ENCODE peak calls at places on chromosome 6, in seven cellular contexts. W, H, V, Y, C, E and I are unnamed samples. For H3K4me1, the result is how much of the 10 kb centered on the place peaks cover.

GRCh38 chr6:24403501-24403824 is 727 bp downstream of the MRS2 start:
- DNase-seq in W (no peak), H (no peak), V (no peak), Y (no peak), C (no peak), E (no peak), I (no peak)

GRCh38 chr6:143336446-143337152 is 113.9 kb downstream of the ADAT2 start:
- DNase-seq in W (no peak), H (peak), V (no peak), Y (no peak), C (no peak), E (no peak), I (no peak)

GRCh38 chr6:111441678-111442243 is 41.3 kb downstream of the REV3L start:
- DNase-seq in W (peak), H (no peak), V (no peak), Y (no peak), C (no peak), E (no peak), I (no peak)

GRCh38 chr6:137751768-137752560 is 115.1 kb upstream of the TNFAIP3 start:
- DNase-seq in W (no peak), H (no peak), V (no peak), Y (no peak), C (no peak), E (no peak), I (no peak)

GRCh38 chr6:137698636-137699035 is 168.4 kb upstream of the TNFAIP3 start:
- DNase-seq in W (no peak), H (peak), V (no peak), Y (no peak), C (no peak), E (no peak), I (peak)

GRCh38 chr6:11552390-11552789 is 14.8 kb downstream of the TMEM170B start:
- DNase-seq in W (no peak), H (no peak), V (no peak), Y (no peak), C (no peak), E (no peak), I (no peak)

GRCh38 chr6:168655462-168656152 is 214.6 kb downstream of the SMOC2 start:
- DNase-seq in W (no peak), H (no peak), V (no peak), Y (no peak), C (no peak), E (no peak), I (no peak)

GRCh38 chr6:127951172-127951995 is 50.5 kb upstream of the THEMIS start:
- DNase-seq in W (no peak), H (no peak), V (no peak), Y (no peak), C (peak), E (no peak), I (no peak)

GRCh38 chr6:73451166-73452106 is 661 bp downstream of the CGAS start:
- DNase-seq in W (peak), H (peak), V (peak), Y (no peak), C (peak), E (peak), I (peak)

GRCh38 chr6:133340557-133340956 is 99.4 kb downstream of the EYA4 start:
- DNase-seq in W (no peak), H (peak), V (no peak), Y (no peak), C (no peak), E (no peak), I (no peak)

GRCh38 chr6:23456396-23456795 is 669.6 kb upstream of the NRSN1 start:
- DNase-seq in W (no peak), H (no peak), V (no peak), Y (no peak), C (no peak), E (no peak), I (no peak)

GRCh38 chr6:68226460-68226859 is 408.6 kb upstream of the ADGRB3 start:
- DNase-seq in W (no peak), H (peak), V (peak), Y (no peak), C (no peak), E (no peak), I (no peak)

GRCh38 chr6:142014515-142014914 is 118.2 kb upstream of the GJE1 start:
- DNase-seq in W (no peak), H (peak), V (no peak), Y (no peak), C (no peak), E (no peak), I (no peak)

GRCh38 chr6:390914-391558 is 516 bp upstream of the IRF4 start:
- DNase-seq in W (no peak), H (no peak), V (peak), Y (no peak), C (peak), E (no peak), I (no peak)

GRCh38 chr6:140441256-140441655 is 1066.8 kb upstream of the CITED2 start:
- DNase-seq in W (peak), H (peak), V (no peak), Y (no peak), C (no peak), E (peak), I (peak)

GRCh38 chr6:4396032-4396431 is 260.7 kb upstream of the ECI2 start:
- DNase-seq in W (no peak), H (no peak), V (no peak), Y (no peak), C (no peak), E (no peak), I (no peak)

GRCh38 chr6:90401933-90402830 is 105.5 kb upstream of the BACH2 start:
- DNase-seq in W (no peak), H (no peak), V (peak), Y (no peak), C (peak), E (no peak), I (no peak)

GRCh38 chr6:134035823-134036296 is 16.6 kb downstream of the SLC2A12 start:
- DNase-seq in W (no peak), H (peak), V (peak), Y (no peak), C (no peak), E (peak), I (no peak)

GRCh38 chr6:166556871-166557322 is 29.6 kb downstream of the RAMACL start:
- DNase-seq in W (peak), H (peak), V (no peak), Y (peak), C (no peak), E (peak), I (peak)

GRCh38 chr6:45679631-45680030 is 301.9 kb upstream of the SUPT3H start:
- DNase-seq in W (no peak), H (no peak), V (no peak), Y (no peak), C (no peak), E (no peak), I (no peak)

GRCh38 chr6:143000771-143001170 is 55.8 kb upstream of the HIVEP2 start:
- DNase-seq in W (no peak), H (peak), V (no peak), Y (no peak), C (no peak), E (no peak), I (no peak)

GRCh38 chr6:107704377-107705013 is 119.6 kb downstream of the SCML4 start:
- DNase-seq in W (no peak), H (peak), V (peak), Y (no peak), C (peak), E (no peak), I (no peak)

GRCh38 chr6:13300649-13301590 is 27.4 kb downstream of the TBC1D7 start:
- DNase-seq in W (no peak), H (no peak), V (no peak), Y (no peak), C (no peak), E (no peak), I (no peak)

GRCh38 chr6:113039013-113039412 is 691.9 kb downstream of the RFPL4B start:
- DNase-seq in W (no peak), H (no peak), V (no peak), Y (no peak), C (no peak), E (no peak), I (no peak)

GRCh38 chr6:42834056-42834455 is 45.4 kb upstream of the RPL7L1 start:
- DNase-seq in W (no peak), H (no peak), V (no peak), Y (no peak), C (no peak), E (no peak), I (no peak)

GRCh38 chr6:6820688-6821238 is 232.2 kb downstream of the LY86 start:
- DNase-seq in W (no peak), H (no peak), V (no peak), Y (no peak), C (no peak), E (peak), I (no peak)

GRCh38 chr6:45045253-45045601 is 282.9 kb upstream of the RUNX2 start:
- DNase-seq in W (no peak), H (no peak), V (no peak), Y (no peak), C (no peak), E (no peak), I (no peak)

GRCh38 chr6:96499781-96500180 is 21.8 kb upstream of the UFL1 start:
- DNase-seq in W (no peak), H (no peak), V (peak), Y (no peak), C (peak), E (no peak), I (peak)

GRCh38 chr6:44022296-44022661 is 105.0 kb downstream of the MRPL14 start:
- DNase-seq in W (no peak), H (no peak), V (no peak), Y (no peak), C (no peak), E (no peak), I (no peak)

GRCh38 chr6:1695546-1696494 is 86.1 kb downstream of the FOXC1 start:
- DNase-seq in W (no peak), H (no peak), V (no peak), Y (no peak), C (no peak), E (no peak), I (peak)
- H3K27ac ChIP-seq in W (no peak), H (no peak), V (no peak), Y (peak), C (no peak), E (no peak), I (no peak)

GRCh38 chr6:35664945-35665344 is 23.8 kb downstream of the FKBP5 start:
- DNase-seq in W (no peak), H (peak), V (no peak), Y (no peak), C (no peak), E (no peak), I (no peak)

GRCh38 chr6:35665573-35665972 is 23.1 kb downstream of the FKBP5 start:
- DNase-seq in W (no peak), H (no peak), V (no peak), Y (no peak), C (no peak), E (no peak), I (no peak)

GRCh38 chr6:35669441-35669776 is 19.3 kb downstream of the FKBP5 start:
- DNase-seq in W (no peak), H (peak), V (peak), Y (no peak), C (no peak), E (no peak), I (no peak)

GRCh38 chr6:35668096-35668495 is 20.6 kb downstream of the FKBP5 start:
- DNase-seq in W (no peak), H (no peak), V (no peak), Y (no peak), C (no peak), E (no peak), I (no peak)

DNA sequence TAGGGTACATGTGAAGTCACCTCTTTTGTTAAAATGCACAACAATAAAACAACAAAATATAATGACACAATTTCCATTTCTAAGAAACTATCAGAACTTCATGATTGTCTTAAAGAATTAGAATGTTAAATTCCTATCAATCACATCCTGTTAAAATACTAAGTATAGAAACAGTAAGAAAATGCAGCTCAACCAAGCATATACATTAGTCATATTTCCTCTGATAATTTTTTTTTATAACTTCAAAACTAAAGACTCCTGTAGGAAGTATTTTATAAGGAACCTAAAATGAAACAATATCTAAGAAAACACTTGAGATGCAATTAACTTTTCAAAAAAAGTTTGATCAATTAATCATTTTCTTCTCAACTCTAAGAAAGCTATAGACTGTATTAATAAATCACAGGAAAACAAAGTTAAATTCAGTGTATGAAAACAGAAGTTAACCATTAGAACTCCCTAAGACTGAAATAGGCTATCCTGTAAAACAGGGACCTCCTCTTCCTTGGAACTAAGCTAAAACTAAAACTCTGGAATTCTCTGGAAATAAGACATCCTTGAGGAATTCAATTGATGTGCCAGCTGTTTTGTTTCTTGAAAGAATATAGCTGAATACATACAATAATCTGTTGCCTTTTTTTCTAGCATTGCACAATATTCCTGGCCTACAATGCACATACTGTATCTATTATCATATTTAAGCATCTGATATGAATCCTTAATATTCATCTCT is 19.8 kb downstream of the FKBP5 start:
- DNase-seq in W (no peak), H (peak), V (no peak), Y (no peak), C (no peak), E (no peak), I (no peak)
- H3K4me1 ChIP-seq in W (half or more), H (under half), V (half or more), Y (under half), C (half or more), E (under half), I (under half)

DNA sequence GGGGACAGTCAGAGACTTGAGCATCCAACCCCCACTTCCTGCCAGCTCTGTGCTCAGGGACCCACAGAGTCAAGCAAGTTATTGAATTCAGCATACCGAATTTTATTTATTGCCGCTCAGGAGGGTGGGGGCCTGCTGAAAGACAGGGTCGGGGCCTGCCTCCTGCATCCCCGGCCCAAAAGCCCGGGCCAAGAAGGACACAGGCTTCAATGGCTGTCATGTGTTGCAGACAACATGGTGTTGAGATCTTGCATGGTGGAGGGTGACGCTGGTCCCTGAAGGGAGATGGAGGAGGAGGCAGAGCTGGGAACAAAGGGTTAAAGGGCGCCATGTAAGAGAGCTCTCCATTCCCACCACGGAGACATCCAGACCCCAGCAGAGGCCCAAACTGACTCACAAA is 698 bp downstream of the SFTA2 start:
- DNase-seq in W (no peak), H (no peak), V (no peak), Y (no peak), C (no peak), E (no peak), I (no peak)
- H3K27ac ChIP-seq in W (peak), H (no peak), V (no peak), Y (no peak), C (no peak), E (no peak), I (no peak)

GRCh38 chr6:26538572-26538902 is 371 bp downstream of the HMGN4 start:
- DNase-seq in W (no peak), H (no peak), V (no peak), Y (no peak), C (no peak), E (no peak), I (no peak)
- H3K4me1 ChIP-seq in W (under half), H (under half), V (half or more), Y (under half), C (under half), E (under half), I (under half)

GRCh38 chr6:158654498-158654897 is 4.6 kb downstream of the SYTL3 start:
- DNase-seq in W (peak), H (peak), V (no peak), Y (peak), C (no peak), E (peak), I (peak)
- H3K27ac ChIP-seq in W (peak), H (peak), V (no peak), Y (peak), C (peak), E (peak), I (peak)

GRCh38 chr6:157831424-157832249 is 8.6 kb downstream of the SNX9 start:
- DNase-seq in W (no peak), H (no peak), V (no peak), Y (no peak), C (no peak), E (no peak), I (no peak)
- H3K4me1 ChIP-seq in W (under half), H (under half), V (under half), Y (under half), C (under half), E (under half), I (under half)

DNA sequence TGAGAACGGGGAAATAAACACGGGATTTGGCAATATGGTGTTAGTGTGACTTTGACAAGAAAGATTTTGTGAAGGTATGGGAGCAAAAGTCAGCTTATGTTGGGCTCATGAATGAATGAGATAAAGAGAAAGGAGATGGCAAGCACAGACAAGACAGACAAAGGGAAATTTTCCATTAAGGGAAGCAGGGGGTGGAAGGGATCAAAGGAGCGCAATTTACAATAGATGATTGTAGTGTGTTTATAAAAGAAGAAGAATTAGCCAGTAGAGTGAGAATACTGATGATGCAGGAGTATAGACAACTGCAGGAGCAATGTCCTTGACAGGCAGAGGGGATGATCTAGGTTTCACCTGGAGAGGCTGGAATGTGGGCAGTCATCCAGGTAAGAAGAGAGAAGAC is 34.1 kb downstream of the RBM24 start:
- DNase-seq in W (no peak), H (no peak), V (no peak), Y (no peak), C (no peak), E (no peak), I (no peak)
- H3K27ac ChIP-seq in W (no peak), H (no peak), V (no peak), Y (no peak), C (no peak), E (no peak), I (no peak)

DNA sequence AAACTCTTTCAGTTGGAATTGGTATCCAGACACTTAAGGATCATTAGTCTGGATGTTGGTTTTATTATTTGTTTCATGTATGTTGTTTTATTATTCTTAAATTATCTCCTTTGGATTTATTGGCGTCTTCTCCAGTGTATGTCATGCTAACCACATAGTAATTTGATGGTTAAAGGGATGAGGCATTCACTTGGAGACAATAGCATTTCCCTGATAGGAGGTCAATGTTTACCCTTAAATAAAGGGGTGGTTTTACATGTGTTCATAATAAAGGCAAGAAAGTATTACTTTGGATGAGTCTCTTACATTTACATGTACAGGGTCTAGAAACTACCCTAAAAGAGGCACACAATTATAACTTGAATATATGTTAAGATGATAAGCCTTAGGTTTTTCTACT is 51.2 kb upstream of the RNF144B start:
- DNase-seq in W (no peak), H (no peak), V (no peak), Y (no peak), C (no peak), E (no peak), I (no peak)
- H3K4me1 ChIP-seq in W (under half), H (under half), V (half or more), Y (under half), C (under half), E (under half), I (under half)

GRCh38 chr6:56521988-56522387 is 120.7 kb downstream of the DST start:
- DNase-seq in W (no peak), H (no peak), V (no peak), Y (no peak), C (no peak), E (no peak), I (no peak)
- H3K27ac ChIP-seq in W (no peak), H (no peak), V (no peak), Y (peak), C (no peak), E (peak), I (no peak)